ENCODE peak calls at places on chromosomes 16 and 17, in seven cellular contexts. H is CD8-positive, alpha-beta T cell; G is transverse colon; I is cardiac fibroblast; S is lower lobe of right lung; P is kidney; E is MM.1S. W is an unnamed sample.

GRCh38 chr17:82835122-82835521 is 4.7 kb downstream of the ZNF750 start:
- DNase-seq in E (no peak), P (peak; percentile 44), S (peak; percentile 47), I (no peak), G (no peak), H (no peak), W (no peak)

GRCh38 chr17:43936434-43936833 is 5.8 kb downstream of the PPY start:
- DNase-seq in E (no peak), P (no peak), I (peak; percentile 57), G (no peak), S (no peak), H (no peak), W (no peak)

GRCh38 chr17:73785466-73785865 is 141.2 kb upstream of the SDK2 start:
- DNase-seq in I (no peak), S (no peak), G (no peak), P (no peak), H (no peak), E (no peak), W (no peak)

GRCh38 chr17:47254403-47254943 is 846 bp downstream of the ITGB3 start:
- DNase-seq in S (no peak), G (no peak), I (no peak), P (no peak), E (no peak), H (no peak), W (no peak)

GRCh38 chr16:87286839-87287626 is 30.2 kb downstream of the C16orf95 start:
- DNase-seq in P (no peak), G (no peak), S (no peak), E (no peak), H (no peak), I (no peak), W (no peak)

GRCh38 chr17:57927048-57927723 is 28.0 kb downstream of the CUEDC1 start:
- DNase-seq in P (peak; percentile 81), G (peak; percentile 51), S (no peak), I (peak; percentile 63), E (no peak), H (no peak), W (no peak)

GRCh38 chr16:53714080-53715050 is 10.4 kb downstream of the FTO start:
- DNase-seq in G (no peak), H (no peak), E (no peak), I (peak; percentile 39), S (no peak), P (no peak), W (no peak)

GRCh38 chr17:30378191-30378796 is 433 bp upstream of the CPD start:
- DNase-seq in G (peak; percentile 38), I (no peak), P (peak; percentile 69), H (peak; percentile 38), S (peak; percentile 65), E (peak; percentile 33), W (no peak)

GRCh38 chr17:49204521-49204920 is 5.9 kb downstream of the GNGT2 start:
- DNase-seq in H (no peak), E (no peak), S (no peak), I (no peak), P (no peak), G (no peak), W (no peak)

GRCh38 chr17:77288115-77288619 is 147.4 kb downstream of the SEC14L1 start:
- DNase-seq in S (no peak), G (peak; percentile 43), I (no peak), E (no peak), P (peak; percentile 84), H (no peak), W (no peak)

GRCh38 chr17:7852919-7853692 is 1.8 kb upstream of the TMEM88 start:
- DNase-seq in E (no peak), S (peak; percentile 51), H (no peak), P (peak; percentile 80), I (no peak), G (no peak), W (no peak)

GRCh38 chr16:67936124-67936875 is at the start of gene PSMB10:
- DNase-seq in H (no peak), E (no peak), I (peak; percentile 70), P (peak; percentile 90), G (no peak), S (peak; percentile 77), W (no peak)

GRCh38 chr17:4950075-4950756 is 703 bp upstream of the ENO3 start:
- DNase-seq in S (peak; percentile 80), H (no peak), I (no peak), P (peak; percentile 92), E (peak; percentile 52), G (peak; percentile 75), W (no peak)

GRCh38 chr17:63649813-63650212 is 27.6 kb downstream of the MAP3K3 start:
- DNase-seq in E (no peak), I (no peak), P (no peak), G (no peak), S (no peak), H (no peak), W (no peak)

GRCh38 chr17:16511515-16511914 is 19.5 kb upstream of the LRRC75A start:
- DNase-seq in G (no peak), S (no peak), P (no peak), I (no peak), E (no peak), H (no peak), W (no peak)

GRCh38 chr17:80511222-80512180 is 33.1 kb upstream of the RPTOR start:
- DNase-seq in P (no peak), E (no peak), H (no peak), S (no peak), G (no peak), I (no peak), W (no peak)

GRCh38 chr16:56551796-56552738 is 12.8 kb upstream of the MT4 start:
- DNase-seq in E (peak; percentile 62), I (no peak), P (no peak), G (peak; percentile 22), H (no peak), S (no peak), W (no peak)

GRCh38 chr16:3882531-3882930 is 2.0 kb upstream of the CREBBP start:
- DNase-seq in I (no peak), P (no peak), G (no peak), H (no peak), S (no peak), E (no peak), W (no peak)

GRCh38 chr17:81566461-81567126 is 14.4 kb upstream of the FAAP100 start:
- DNase-seq in H (no peak), E (no peak), S (no peak), G (peak; percentile 73), I (peak; percentile 97), P (peak; percentile 83), W (no peak)
- H3K4me3 ChIP-seq in H (no peak overlapping the region), E (no peak overlapping the region), S (peak overlapping the region; percentile 11), G (peak overlapping the region; percentile 28), I (peak overlapping the region; percentile 28), P (no peak overlapping the region), W (no peak overlapping the region)

GRCh38 chr16:66133641-66134402 is 232.7 kb upstream of the CDH5 start:
- DNase-seq in I (no peak), P (no peak), H (no peak), S (no peak), G (no peak), E (no peak), W (no peak)
- TF ChIP-seq CTCF in I (no peak), P (no peak), H (no peak), S (no peak), G (no peak), E (no peak), W (no peak)

GRCh38 chr16:81485225-81485624 is 40.6 kb downstream of the CMIP start:
- DNase-seq in G (no peak), S (no peak), I (no peak), H (no peak), E (no peak), P (peak; percentile 3), W (no peak)

GRCh38 chr16:81487301-81487720 is 42.7 kb downstream of the CMIP start:
- DNase-seq in E (no peak), I (no peak), P (peak; percentile 79), H (no peak), S (no peak), G (no peak), W (no peak)

GRCh38 chr16:81486555-81487061 is 42.0 kb downstream of the CMIP start:
- DNase-seq in G (no peak), I (peak; percentile 70), P (peak; percentile 92), H (no peak), E (no peak), S (peak; percentile 66), W (no peak)

GRCh38 chr16:81483970-81484595 is 39.5 kb downstream of the CMIP start:
- DNase-seq in E (no peak), S (no peak), I (no peak), G (no peak), P (peak; percentile 70), H (no peak), W (no peak)

DNA sequence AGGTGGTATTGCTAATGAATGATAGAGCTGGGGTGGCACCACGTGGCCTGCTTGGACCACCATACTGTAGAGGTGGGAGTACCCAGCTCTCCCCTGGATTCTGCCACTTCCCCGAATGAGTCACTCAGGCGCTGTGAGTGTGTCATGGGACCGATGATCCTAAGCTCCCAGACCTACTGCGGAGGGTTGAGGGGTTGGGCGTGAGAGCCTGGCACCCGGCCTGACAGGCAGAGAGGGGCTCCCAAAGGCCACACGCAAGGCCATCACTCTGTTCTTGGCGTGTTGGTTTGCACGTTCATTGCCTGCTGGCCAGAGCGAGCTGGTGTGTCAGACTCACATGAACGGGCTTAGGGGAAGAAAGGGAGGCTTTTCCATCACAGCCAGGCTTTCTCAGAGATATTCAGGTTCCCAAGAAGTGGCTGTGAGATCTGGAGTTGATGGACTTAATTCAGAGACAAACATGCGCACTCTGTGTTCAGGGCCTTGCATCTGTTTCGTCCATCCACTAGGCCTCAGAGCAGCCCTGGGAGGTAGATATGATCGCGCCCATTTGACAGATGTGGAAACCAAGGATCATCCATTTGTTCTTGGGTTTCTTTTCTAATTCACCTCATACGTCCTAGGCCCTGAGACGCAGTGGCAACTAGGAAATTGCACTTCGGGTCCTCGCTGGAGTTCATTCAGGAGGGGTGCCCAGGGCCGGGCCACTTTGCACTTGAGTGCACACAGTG is 41.4 kb downstream of the CMIP start:
- DNase-seq in H (no peak), P (peak; percentile 66), S (no peak), E (no peak), G (no peak), I (peak; percentile 36), W (no peak)
- H3K4me3 ChIP-seq in H (no peak overlapping the region), P (no peak overlapping the region), S (no peak overlapping the region), E (no peak overlapping the region), G (no peak overlapping the region), I (no peak overlapping the region), W (no peak overlapping the region)

DNA sequence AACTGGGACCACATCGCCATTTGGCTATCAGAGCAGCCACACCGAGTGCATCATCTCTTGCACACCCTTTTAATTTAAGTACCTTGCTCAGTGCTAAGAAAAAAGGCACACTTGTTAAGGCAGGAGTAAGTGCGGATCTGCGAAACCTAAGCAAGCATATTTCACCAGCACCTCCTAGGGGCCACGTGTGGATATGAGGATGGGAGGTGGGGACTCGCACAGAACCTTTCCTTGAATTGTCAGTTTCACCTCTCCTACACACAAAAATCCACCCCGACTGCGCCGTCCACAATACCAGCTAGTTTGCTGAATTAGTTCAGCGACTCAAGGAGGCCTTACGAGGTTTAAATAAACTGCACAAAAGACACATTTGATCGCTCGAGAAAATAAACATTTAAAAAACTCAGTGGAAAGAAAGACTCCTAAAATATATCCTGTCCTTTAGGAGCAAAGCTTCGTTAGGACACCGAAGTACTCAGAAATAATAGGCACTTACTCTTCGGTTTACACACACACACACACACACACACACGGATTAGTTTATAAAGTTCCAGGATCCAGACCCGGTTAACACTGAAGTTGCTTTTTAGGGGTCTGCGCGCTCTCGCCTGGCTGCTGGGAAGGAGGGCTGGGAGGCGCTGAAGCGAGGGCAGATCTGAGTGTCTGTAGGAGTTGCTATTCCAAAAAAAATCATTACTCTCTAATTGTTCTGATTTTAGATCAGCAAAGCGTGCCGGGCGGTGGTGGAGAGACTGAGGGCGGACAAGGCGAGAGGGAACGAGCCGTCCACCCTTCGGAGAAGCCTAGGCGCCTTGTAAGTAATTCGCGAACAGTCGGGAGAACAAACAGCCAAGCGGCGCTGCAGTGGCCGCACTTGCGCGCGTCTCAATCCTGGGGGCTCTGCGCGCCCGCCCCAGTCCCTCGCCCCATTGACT is 1.0 kb upstream of the KCNJ2 start:
- DNase-seq in G (peak; percentile 80), S (peak; percentile 68), E (peak; percentile 39), I (peak; percentile 86), P (peak; percentile 76), H (no peak), W (no peak)
- TF ChIP-seq CTCF in G (peak; percentile 67), S (peak; percentile 63), E (peak; percentile 45), I (peak; percentile 73), P (peak; percentile 40), H (no peak), W (peak; percentile 30)

W was measured in GM12864.